ENCODE peak calls at places on chromosomes 11 and 22, in four cellular contexts. One of them, this sample, is unnamed.

GRCh38 chr11:94131363-94132115 is 2.9 kb downstream of the PANX1 start:
- DNase-seq in neural progenitor cell: no peak
- DNase-seq in SK-N-SH: peak; percentile 44
- DNase-seq in OCI-LY7: no peak
- DNase-seq in this sample: no peak

GRCh38 chr22:23836281-23836680 is 2.5 kb downstream of the DERL3 start:
- DNase-seq in neural progenitor cell: no peak
- DNase-seq in SK-N-SH: peak; percentile 14
- DNase-seq in OCI-LY7: no peak
- DNase-seq in this sample: no peak

GRCh38 chr22:35952576-35952975 is 76.0 kb downstream of the RBFOX2 start:
- DNase-seq in neural progenitor cell: no peak
- DNase-seq in SK-N-SH: no peak
- DNase-seq in OCI-LY7: no peak
- DNase-seq in this sample: no peak

GRCh38 chr11:28820296-28820989 is 712.3 kb downstream of the METTL15 start:
- DNase-seq in neural progenitor cell: no peak
- DNase-seq in SK-N-SH: no peak
- DNase-seq in OCI-LY7: no peak
- DNase-seq in this sample: no peak

GRCh38 chr11:85930879-85931366 is 75.7 kb downstream of the CCDC83 start:
- DNase-seq in neural progenitor cell: no peak
- DNase-seq in SK-N-SH: no peak
- DNase-seq in OCI-LY7: no peak
- DNase-seq in this sample: no peak

GRCh38 chr11:13209379-13209778 is 68.2 kb upstream of the BMAL1 start:
- DNase-seq in neural progenitor cell: no peak
- DNase-seq in SK-N-SH: no peak
- DNase-seq in OCI-LY7: no peak
- DNase-seq in this sample: no peak

GRCh38 chr11:104547996-104548661 is 350.1 kb downstream of the CASP12 start:
- DNase-seq in neural progenitor cell: no peak
- DNase-seq in SK-N-SH: no peak
- DNase-seq in OCI-LY7: no peak
- DNase-seq in this sample: no peak

GRCh38 chr11:64687204-64687603 is 35.8 kb downstream of the NRXN2 start:
- DNase-seq in neural progenitor cell: no peak
- DNase-seq in SK-N-SH: no peak
- DNase-seq in OCI-LY7: no peak
- DNase-seq in this sample: no peak

GRCh38 chr11:15965562-15966250 is 390.6 kb downstream of the SOX6 start:
- DNase-seq in neural progenitor cell: no peak
- DNase-seq in SK-N-SH: no peak
- DNase-seq in OCI-LY7: no peak
- DNase-seq in this sample: no peak

GRCh38 chr11:118224512-118225180 is at the start of gene JAML:
- DNase-seq in neural progenitor cell: no peak
- DNase-seq in SK-N-SH: no peak
- DNase-seq in OCI-LY7: peak; percentile 51
- DNase-seq in this sample: no peak

GRCh38 chr11:134140961-134141490 is 72.2 kb downstream of the JAM3 start:
- DNase-seq in neural progenitor cell: no peak
- DNase-seq in SK-N-SH: no peak
- DNase-seq in OCI-LY7: no peak
- DNase-seq in this sample: no peak

GRCh38 chr11:63821411-63821810 is 8.2 kb downstream of the SPINDOC start:
- DNase-seq in neural progenitor cell: no peak
- DNase-seq in SK-N-SH: no peak
- DNase-seq in OCI-LY7: no peak
- DNase-seq in this sample: no peak

DNA sequence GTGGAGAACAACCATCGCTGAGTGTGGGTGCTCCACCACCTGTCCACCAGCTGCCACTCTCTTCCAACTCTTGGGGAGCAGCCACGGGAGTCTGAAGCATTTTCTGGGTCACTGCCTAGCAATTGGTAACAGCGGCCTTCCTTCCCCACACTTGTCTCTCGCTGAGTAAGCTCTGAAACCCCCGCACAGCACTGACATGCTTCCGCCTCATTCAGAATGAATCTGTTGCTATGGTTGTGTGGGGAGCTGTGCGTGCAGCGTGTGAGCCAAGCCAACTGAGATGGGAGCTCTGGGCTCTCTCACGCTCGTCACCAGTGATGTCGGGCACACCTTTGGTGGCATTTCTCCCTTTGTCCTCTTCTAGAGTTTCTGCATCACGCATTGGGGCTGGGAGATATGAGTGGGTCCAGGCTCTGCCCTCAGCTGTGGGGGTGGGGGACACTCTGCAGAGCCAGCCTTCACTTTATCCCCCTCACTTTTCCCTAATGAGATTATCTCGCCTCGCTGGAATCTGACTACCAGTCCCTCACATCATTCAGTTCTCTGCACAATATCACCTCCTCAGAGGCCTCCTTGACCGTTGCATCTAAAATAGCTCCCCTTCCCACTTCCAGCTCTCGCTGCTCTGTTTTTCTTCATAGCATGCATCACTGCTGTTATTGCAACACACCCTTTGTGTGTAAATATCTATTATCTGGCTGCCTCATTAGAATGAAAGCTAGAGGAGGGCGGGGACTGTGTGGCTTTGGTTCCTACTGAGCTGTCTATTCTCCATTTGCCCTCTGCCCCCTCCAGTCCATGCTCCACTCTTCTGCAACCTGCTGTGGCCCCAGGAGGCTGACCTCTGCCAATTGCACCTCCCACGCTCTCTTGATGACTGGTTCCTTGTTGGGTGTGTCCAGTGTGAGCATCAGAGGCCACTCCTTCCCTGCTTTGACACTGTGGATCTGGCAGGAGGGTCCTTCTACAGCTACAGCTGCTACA is 569.9 kb upstream of the CADM1 start:
- DNase-seq in neural progenitor cell: peak; percentile 73
- DNase-seq in SK-N-SH: no peak
- DNase-seq in OCI-LY7: no peak
- DNase-seq in this sample: no peak
- H3K79me2 ChIP-seq in neural progenitor cell: no peaks in the 10 kb centered on the region
- H3K79me2 ChIP-seq in SK-N-SH: no peaks in the 10 kb centered on the region
- H3K79me2 ChIP-seq in OCI-LY7: no peaks in the 10 kb centered on the region
- H3K79me2 ChIP-seq in this sample: no peaks in the 10 kb centered on the region

GRCh38 chr11:73755670-73756069 is 5.2 kb downstream of the RAB6A start:
- DNase-seq in neural progenitor cell: no peak
- DNase-seq in SK-N-SH: no peak
- DNase-seq in OCI-LY7: no peak
- DNase-seq in this sample: no peak
- H3K4me2 ChIP-seq in neural progenitor cell: no peak overlapping the region
- H3K4me2 ChIP-seq in SK-N-SH: no peak overlapping the region
- H3K4me2 ChIP-seq in OCI-LY7: no peak overlapping the region
- H3K4me2 ChIP-seq in this sample: no peak overlapping the region

DNA sequence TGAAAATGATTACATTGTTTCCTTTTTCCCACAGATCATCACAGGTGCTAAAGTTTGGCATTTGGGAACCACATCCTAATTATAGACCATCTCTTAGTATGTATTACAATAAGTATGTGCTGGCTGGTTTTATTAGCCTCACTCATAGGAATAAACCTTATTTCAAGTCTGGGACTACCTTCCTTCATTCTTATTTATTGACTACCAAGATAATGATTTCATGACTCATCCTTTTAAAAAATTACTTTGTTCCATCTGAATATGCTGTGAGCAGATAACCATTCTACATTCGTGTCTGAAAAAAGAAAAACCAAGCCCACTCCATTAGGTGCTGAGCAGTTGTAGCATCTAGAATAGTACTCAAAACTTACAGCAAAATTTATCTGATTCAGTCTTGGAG is 12.3 kb downstream of the TNRC6B start:
- DNase-seq in neural progenitor cell: no peak
- DNase-seq in SK-N-SH: no peak
- DNase-seq in OCI-LY7: no peak
- DNase-seq in this sample: no peak
- H3K79me2 ChIP-seq in neural progenitor cell: peaks cover 100% of the 10 kb centered on the region
- H3K79me2 ChIP-seq in SK-N-SH: peaks cover 82% of the 10 kb centered on the region
- H3K79me2 ChIP-seq in OCI-LY7: peaks cover 81% of the 10 kb centered on the region
- H3K79me2 ChIP-seq in this sample: peaks cover 47% of the 10 kb centered on the region

GRCh38 chr22:21713428-21714058 is 22.1 kb downstream of the YPEL1 start:
- DNase-seq in neural progenitor cell: no peak
- DNase-seq in SK-N-SH: no peak
- DNase-seq in OCI-LY7: no peak
- DNase-seq in this sample: no peak

GRCh38 chr22:21714059-21714770 is 21.4 kb downstream of the YPEL1 start:
- DNase-seq in neural progenitor cell: no peak
- DNase-seq in SK-N-SH: no peak
- DNase-seq in OCI-LY7: no peak
- DNase-seq in this sample: no peak

GRCh38 chr22:21714784-21715183 is 20.8 kb downstream of the YPEL1 start:
- DNase-seq in neural progenitor cell: no peak
- DNase-seq in SK-N-SH: no peak
- DNase-seq in OCI-LY7: no peak
- DNase-seq in this sample: no peak

GRCh38 chr22:21718492-21718891 is 17.1 kb downstream of the YPEL1 start:
- DNase-seq in neural progenitor cell: no peak
- DNase-seq in SK-N-SH: no peak
- DNase-seq in OCI-LY7: no peak
- DNase-seq in this sample: no peak

DNA sequence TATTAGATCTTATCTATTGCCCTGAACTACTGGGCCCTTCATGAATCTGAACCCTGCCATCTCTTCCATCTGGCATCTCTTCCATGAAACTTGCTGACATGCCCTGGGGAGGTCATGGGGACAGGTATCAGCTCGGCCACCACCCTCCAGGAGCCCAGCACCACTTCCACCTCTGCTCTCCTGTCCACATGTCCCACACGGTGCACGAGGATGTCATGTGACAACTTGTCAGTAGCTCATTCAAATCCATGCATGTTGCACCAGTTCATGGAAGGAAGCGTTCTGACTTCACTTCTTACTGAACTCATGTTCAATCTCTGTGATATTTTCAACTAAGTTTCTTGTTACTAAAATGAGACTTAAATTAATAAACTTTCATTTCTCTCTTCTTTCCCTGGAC is 16.6 kb downstream of the YPEL1 start:
- DNase-seq in neural progenitor cell: no peak
- DNase-seq in SK-N-SH: no peak
- DNase-seq in OCI-LY7: peak; percentile 38
- DNase-seq in this sample: no peak
- H3K4me2 ChIP-seq in neural progenitor cell: no peak overlapping the region
- H3K4me2 ChIP-seq in SK-N-SH: no peak overlapping the region
- H3K4me2 ChIP-seq in OCI-LY7: peak overlapping the region; percentile 20
- H3K4me2 ChIP-seq in this sample: no peak overlapping the region

DNA sequence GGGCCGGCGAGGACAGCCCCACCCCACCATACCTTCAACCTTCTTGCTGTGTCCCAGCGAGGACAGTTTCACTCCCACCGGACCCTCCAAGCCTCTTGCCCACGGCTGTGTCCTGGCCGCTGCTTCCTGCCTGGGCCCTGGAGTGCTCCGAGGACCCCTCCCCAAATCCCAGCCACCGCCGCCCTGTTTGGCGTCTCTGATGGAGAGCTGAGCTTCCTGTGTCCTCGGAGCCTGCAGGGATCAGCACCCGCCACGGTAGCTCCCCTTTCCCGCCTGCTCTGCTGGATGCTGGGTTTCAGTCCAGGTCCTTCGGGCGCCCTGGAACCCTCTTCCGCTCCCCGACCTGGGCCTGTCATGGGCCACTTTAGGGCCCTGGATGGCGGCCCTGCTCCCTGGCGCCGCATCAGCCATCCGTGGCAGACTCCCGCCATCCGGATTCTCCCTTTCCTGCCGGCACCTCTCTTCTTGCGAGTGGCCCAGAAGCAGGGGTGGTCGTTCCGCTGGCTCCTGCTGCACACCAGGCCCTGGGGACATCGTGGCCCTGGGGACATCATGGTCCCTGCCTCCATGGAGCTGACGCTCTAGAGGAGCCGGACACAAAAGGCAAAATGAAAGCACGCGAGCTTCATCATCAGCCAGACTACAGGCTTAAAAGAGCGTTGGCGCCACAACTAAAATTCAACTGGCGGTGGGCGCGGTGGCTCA is 34.3 kb upstream of the GAL start:
- DNase-seq in neural progenitor cell: no peak
- DNase-seq in SK-N-SH: no peak
- DNase-seq in OCI-LY7: no peak
- DNase-seq in this sample: no peak
- H3K79me2 ChIP-seq in neural progenitor cell: no peaks in the 10 kb centered on the region
- H3K79me2 ChIP-seq in SK-N-SH: no peaks in the 10 kb centered on the region
- H3K79me2 ChIP-seq in OCI-LY7: no peaks in the 10 kb centered on the region
- H3K79me2 ChIP-seq in this sample: no peaks in the 10 kb centered on the region

DNA sequence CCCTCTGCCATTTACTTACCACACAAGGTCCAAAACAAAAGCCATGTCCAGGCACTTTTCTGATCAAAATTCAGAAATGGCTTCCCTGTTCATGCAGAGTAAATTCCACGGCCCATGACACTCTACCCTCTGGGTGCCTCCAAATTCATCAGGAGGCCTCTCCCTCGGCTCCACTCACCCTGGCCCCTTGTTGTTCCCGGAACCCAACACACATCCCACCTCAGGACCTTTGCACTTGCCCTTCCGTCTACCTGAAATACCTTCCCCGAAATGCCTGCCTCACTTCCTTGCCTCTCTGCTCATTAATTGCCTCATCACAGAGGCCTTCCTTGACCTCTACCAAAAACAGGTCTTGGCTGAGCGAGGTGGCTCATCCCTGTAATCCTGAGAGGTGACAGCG is 13.1 kb downstream of the C11orf86 start:
- DNase-seq in neural progenitor cell: no peak
- DNase-seq in SK-N-SH: no peak
- DNase-seq in OCI-LY7: no peak
- DNase-seq in this sample: no peak
- H3K4me2 ChIP-seq in neural progenitor cell: no peak overlapping the region
- H3K4me2 ChIP-seq in SK-N-SH: no peak overlapping the region
- H3K4me2 ChIP-seq in OCI-LY7: no peak overlapping the region
- H3K4me2 ChIP-seq in this sample: no peak overlapping the region

GRCh38 chr11:108032800-108033199 is 24.1 kb downstream of the CUL5 start:
- DNase-seq in neural progenitor cell: no peak
- DNase-seq in SK-N-SH: no peak
- DNase-seq in OCI-LY7: no peak
- DNase-seq in this sample: no peak
- H3K79me2 ChIP-seq in neural progenitor cell: peaks cover 59% of the 10 kb centered on the region
- H3K79me2 ChIP-seq in SK-N-SH: peaks cover 66% of the 10 kb centered on the region
- H3K79me2 ChIP-seq in OCI-LY7: peaks cover 59% of the 10 kb centered on the region
- H3K79me2 ChIP-seq in this sample: peaks cover 2% of the 10 kb centered on the region

DNA sequence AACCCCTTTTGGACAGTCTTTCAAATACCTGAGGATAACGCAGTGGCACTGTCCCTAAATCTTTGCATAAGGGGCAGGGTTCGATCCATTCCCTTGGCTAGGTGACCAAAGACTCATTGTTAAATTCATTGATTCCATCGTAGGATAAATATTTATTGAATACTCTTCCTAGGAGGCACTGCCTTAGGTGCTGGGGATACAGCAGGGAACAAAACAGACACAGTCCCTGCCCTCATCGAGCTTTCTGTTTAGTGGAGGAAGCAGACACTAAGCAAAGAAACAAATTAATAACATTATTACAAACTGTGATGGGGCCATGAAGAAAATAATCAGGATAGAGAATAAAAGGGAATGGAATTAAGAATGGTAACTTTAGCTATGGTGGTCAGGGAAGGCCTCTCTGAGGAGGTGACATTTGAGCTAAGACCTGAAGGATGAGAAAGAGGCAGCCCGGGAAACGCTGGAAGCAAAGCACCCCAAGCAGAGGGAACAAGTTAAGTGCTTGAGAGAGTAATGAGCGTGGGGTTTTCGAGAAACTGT is 689 bp downstream of the B3GAT3 start:
- DNase-seq in neural progenitor cell: no peak
- DNase-seq in SK-N-SH: no peak
- DNase-seq in OCI-LY7: no peak
- DNase-seq in this sample: no peak
- H3K4me2 ChIP-seq in neural progenitor cell: peak overlapping the region; percentile 88
- H3K4me2 ChIP-seq in SK-N-SH: peak overlapping the region; percentile 94
- H3K4me2 ChIP-seq in OCI-LY7: peak overlapping the region; percentile 98
- H3K4me2 ChIP-seq in this sample: peak overlapping the region; percentile 98

GRCh38 chr11:20010861-20011225 is 149.4 kb downstream of the DBX1 start:
- DNase-seq in neural progenitor cell: no peak
- DNase-seq in SK-N-SH: no peak
- DNase-seq in OCI-LY7: no peak
- DNase-seq in this sample: no peak
- H3K79me2 ChIP-seq in neural progenitor cell: no peaks in the 10 kb centered on the region
- H3K79me2 ChIP-seq in SK-N-SH: peaks cover 83% of the 10 kb centered on the region
- H3K79me2 ChIP-seq in OCI-LY7: no peaks in the 10 kb centered on the region
- H3K79me2 ChIP-seq in this sample: no peaks in the 10 kb centered on the region